ENCODE peak calls at places on chromosomes 16 and 17, in eight cellular contexts. U is mesendoderm, A is neural progenitor cell, F is fibroblast of lung, W is stomach, Z is IMR-90, Y is cardiac muscle cell, O is psoas muscle. T is an unnamed sample. For H3K27me3, the result is how much of the 10 kb centered on the place peaks cover.

GRCh38 chr17:74740641-74741387 is 3.8 kb downstream of the RAB37 start:
- DNase-seq in U (no peak), A (no peak), F (no peak), W (no peak), Z (no peak), Y (no peak), O (no peak), T (no peak)

GRCh38 chr17:38510424-38511125 is 82.3 kb downstream of the ARHGAP23 start:
- DNase-seq in U (peak), A (peak), F (peak), W (peak), Z (no peak), Y (peak), O (no peak), T (no peak)

GRCh38 chr17:28634211-28634865 is 10.6 kb downstream of the BLTP2 start:
- DNase-seq in U (no peak), A (no peak), F (no peak), W (no peak), Z (no peak), Y (no peak), O (no peak), T (no peak)

GRCh38 chr16:58885528-58886170 is 151.5 kb upstream of the GOT2 start:
- DNase-seq in U (no peak), A (no peak), F (no peak), W (no peak), Z (no peak), Y (no peak), O (no peak), T (peak)

GRCh38 chr16:15051387-15051951 is 4.4 kb downstream of the NTAN1 start:
- DNase-seq in U (no peak), A (no peak), F (no peak), W (no peak), Z (no peak), Y (no peak), O (no peak), T (no peak)

GRCh38 chr16:81293909-81294802 is 20.6 kb upstream of the GAN start:
- DNase-seq in U (no peak), A (no peak), F (peak), W (no peak), Z (peak), Y (peak), O (no peak), T (no peak)

GRCh38 chr16:1614226-1615102 is 2.3 kb downstream of the CRAMP1 start:
- DNase-seq in U (peak), A (peak), F (peak), W (peak), Z (peak), Y (peak), O (peak), T (peak)

GRCh38 chr16:67939507-67940435 is 3.1 kb upstream of the PSMB10 start:
- DNase-seq in U (no peak), A (no peak), F (no peak), W (peak), Z (no peak), Y (no peak), O (peak), T (no peak)

GRCh38 chr17:30196504-30196903 is 39.0 kb downstream of the SLC6A4 start:
- DNase-seq in U (no peak), A (no peak), F (no peak), W (no peak), Z (no peak), Y (no peak), O (no peak), T (no peak)

GRCh38 chr16:31421587-31421986 is 6.6 kb downstream of the COX6A2 start:
- DNase-seq in U (no peak), A (no peak), F (no peak), W (no peak), Z (no peak), Y (no peak), O (no peak), T (no peak)

GRCh38 chr17:29663155-29663554 is 40.4 kb upstream of the CORO6 start:
- DNase-seq in U (peak), A (peak), F (peak), W (no peak), Z (peak), Y (peak), O (no peak), T (no peak)

DNA sequence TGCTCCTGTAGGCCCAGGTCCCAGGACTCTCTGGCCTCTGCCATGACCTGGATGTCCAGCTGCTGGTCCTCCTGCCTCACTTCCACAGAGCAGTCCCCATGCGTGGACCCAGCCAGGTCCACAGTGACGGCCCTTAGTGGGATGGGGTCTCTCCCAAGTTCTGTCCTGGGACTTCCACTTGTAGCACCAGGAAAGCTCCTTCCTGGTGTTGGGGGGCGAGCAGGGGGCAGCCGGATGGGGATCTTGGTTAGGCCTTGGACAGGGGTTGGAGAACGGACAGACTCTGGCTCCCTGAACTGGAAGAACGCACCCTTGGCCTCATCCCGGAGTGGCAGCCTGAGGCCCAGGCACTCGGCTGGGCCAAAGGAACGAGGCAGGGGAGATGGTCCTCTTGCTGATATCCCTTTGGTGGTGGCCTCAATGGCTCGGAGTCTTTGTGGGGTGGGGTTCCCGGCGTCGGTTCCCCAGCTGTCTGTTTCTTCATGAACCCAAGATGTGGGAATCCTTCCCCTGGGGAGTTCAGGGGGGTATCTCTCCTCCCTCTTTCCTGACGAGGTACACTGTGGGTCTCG is 7.2 kb downstream of the GAS2L2 start:
- DNase-seq in U (no peak), A (no peak), F (no peak), W (no peak), Z (no peak), Y (no peak), O (no peak), T (no peak)
- H3K27me3 ChIP-seq in U (under half), A (half or more), F (under half), W (under half), Z (half or more), Y (under half), O (under half), T (under half)

GRCh38 chr16:23676924-23677480 is 1.7 kb upstream of the PLK1 start:
- DNase-seq in U (no peak), A (no peak), F (no peak), W (no peak), Z (no peak), Y (no peak), O (no peak), T (peak)

GRCh38 chr16:23682181-23682580 is 3.5 kb downstream of the PLK1 start:
- DNase-seq in U (no peak), A (no peak), F (no peak), W (no peak), Z (peak), Y (peak), O (no peak), T (no peak)

GRCh38 chr16:23679274-23679985 is 741 bp downstream of the PLK1 start:
- DNase-seq in U (peak), A (peak), F (peak), W (no peak), Z (peak), Y (peak), O (no peak), T (peak)

GRCh38 chr16:23678430-23679273 is at the start of gene PLK1:
- DNase-seq in U (peak), A (peak), F (peak), W (peak), Z (peak), Y (peak), O (peak), T (peak)

DNA sequence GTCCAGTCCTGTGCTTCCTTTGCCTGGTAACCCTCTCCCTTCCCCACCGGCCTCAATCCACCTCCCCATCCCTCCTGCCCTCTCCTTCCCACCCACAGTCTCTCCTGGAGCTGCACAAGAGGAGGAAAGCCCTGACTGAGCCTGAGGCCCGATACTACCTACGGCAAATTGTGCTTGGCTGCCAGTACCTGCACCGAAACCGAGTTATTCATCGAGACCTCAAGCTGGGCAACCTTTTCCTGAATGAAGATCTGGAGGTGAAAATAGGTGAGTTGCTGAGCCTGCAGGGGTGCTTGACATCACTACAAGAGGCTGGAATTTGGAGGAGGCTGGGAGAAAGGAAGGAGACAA is 1.3 kb downstream of the PLK1 start:
- DNase-seq in U (peak), A (no peak), F (no peak), W (no peak), Z (no peak), Y (no peak), O (no peak), T (no peak)
- H3K4me3 ChIP-seq in U (peak), A (peak), F (peak), W (no peak), Z (peak), Y (peak), O (no peak), T (peak)

GRCh38 chr17:79811888-79812205 is 15.0 kb upstream of the CBX8 start:
- DNase-seq in U (no peak), A (no peak), F (no peak), W (no peak), Z (no peak), Y (no peak), O (no peak), T (no peak)

GRCh38 chr17:79812969-79813825 is 16.3 kb upstream of the CBX8 start:
- DNase-seq in U (no peak), A (peak), F (no peak), W (no peak), Z (no peak), Y (peak), O (no peak), T (peak)

GRCh38 chr17:79813826-79814623 is 17.1 kb upstream of the CBX8 start:
- DNase-seq in U (no peak), A (peak), F (no peak), W (no peak), Z (no peak), Y (no peak), O (no peak), T (no peak)

GRCh38 chr17:79811036-79811887 is 14.4 kb upstream of the CBX8 start:
- DNase-seq in U (no peak), A (peak), F (no peak), W (no peak), Z (no peak), Y (no peak), O (no peak), T (peak)

DNA sequence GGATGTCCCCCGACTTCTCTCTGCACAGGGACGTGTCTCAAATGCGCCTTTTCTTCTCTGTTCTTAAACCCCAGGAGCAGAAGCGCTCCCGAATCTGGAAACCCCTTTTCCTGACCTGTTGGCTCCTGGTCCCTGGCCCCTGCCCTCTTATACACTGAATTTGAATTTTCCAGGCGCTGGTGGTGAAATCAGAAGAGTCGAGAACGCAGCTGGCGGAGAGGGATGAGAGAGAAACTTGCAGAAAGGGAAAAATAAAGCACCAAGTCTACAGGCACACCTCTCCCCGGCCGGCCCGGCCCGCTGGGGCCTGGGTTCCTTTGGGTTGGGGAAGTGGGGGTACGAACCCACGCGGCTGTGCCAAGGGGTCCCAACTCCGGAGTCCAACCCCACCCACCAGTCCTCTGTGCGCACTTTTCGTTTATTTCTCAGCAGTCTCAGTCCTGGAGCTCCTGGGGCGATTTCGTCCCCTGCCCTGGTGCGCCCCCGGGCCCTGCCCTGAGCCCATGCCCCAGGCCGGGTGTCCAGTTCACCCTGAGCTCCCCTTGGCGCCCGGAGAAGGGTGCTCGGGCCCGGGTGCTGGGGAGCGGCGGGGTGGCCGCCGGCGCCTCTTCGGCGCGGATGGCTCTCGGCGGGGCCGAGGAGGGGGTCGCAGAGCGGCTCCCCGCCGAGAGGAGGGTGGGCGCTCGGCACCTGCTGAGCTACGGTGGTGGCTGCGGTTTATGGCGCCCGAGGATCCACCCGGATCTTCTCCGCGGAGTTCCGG is 15.5 kb upstream of the CBX8 start:
- DNase-seq in U (no peak), A (peak), F (no peak), W (no peak), Z (no peak), Y (no peak), O (no peak), T (no peak)
- H3K27me3 ChIP-seq in U (half or more), A (half or more), F (half or more), W (half or more), Z (half or more), Y (half or more), O (under half), T (half or more)

GRCh38 chr16:55661842-55662479 is 6.2 kb downstream of the SLC6A2 start:
- DNase-seq in U (peak), A (no peak), F (no peak), W (no peak), Z (no peak), Y (no peak), O (no peak), T (peak)

GRCh38 chr16:55663770-55664677 is 8.2 kb downstream of the SLC6A2 start:
- DNase-seq in U (peak), A (no peak), F (no peak), W (no peak), Z (no peak), Y (no peak), O (no peak), T (no peak)

GRCh38 chr16:55660776-55661175 is 5.0 kb downstream of the SLC6A2 start:
- DNase-seq in U (peak), A (peak), F (no peak), W (no peak), Z (no peak), Y (no peak), O (no peak), T (no peak)

GRCh38 chr16:55663225-55663624 is 7.4 kb downstream of the SLC6A2 start:
- DNase-seq in U (no peak), A (no peak), F (no peak), W (no peak), Z (no peak), Y (no peak), O (no peak), T (no peak)

DNA sequence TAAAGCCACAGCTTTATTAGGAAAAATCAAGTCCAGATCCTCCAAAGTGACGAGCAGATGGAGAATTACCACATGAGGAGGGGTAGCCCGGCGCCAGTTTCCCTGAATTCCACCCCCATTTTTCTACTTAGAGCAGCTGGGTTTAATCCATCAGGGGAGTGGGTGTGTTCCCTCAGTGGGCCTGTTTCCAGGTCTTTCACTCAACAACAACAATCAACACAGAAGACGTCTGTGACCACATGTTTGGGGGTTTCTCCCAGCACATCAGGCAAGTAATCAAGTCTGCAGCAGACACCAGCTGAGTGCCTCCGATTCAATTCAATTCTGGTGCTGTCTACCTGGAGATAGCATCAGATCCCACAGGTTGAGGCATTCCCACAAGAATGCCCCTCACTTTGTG is 6.9 kb downstream of the SLC6A2 start:
- DNase-seq in U (peak), A (no peak), F (no peak), W (no peak), Z (no peak), Y (no peak), O (no peak), T (no peak)
- H3K4me3 ChIP-seq in U (no peak), A (no peak), F (no peak), W (no peak), Z (no peak), Y (no peak), O (no peak), T (no peak)

DNA sequence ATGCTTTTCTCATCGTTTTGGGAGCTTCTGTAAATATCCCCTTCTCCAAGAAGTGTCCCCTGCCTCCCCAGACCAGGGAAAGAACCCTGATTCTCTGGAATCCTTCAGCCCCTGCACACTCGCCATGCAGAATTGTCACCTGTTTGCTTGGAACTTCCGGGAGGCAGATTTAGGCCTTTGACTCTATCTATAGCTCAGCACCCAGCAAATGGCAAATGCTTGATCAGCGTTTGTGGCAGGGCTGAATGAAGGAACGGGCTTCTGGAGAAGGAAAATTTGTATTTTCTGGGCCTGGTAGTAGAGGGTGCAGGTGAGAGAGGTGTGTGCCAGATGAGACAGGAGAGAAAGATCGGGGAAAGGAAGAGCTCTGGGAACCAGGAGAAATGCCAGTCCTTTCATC is 18.3 kb upstream of the CACNG4 start:
- DNase-seq in U (no peak), A (no peak), F (no peak), W (no peak), Z (no peak), Y (no peak), O (no peak), T (no peak)
- H3K27me3 ChIP-seq in U (under half), A (under half), F (under half), W (under half), Z (under half), Y (under half), O (under half), T (under half)

GRCh38 chr16:72291121-72291520 is 119.2 kb upstream of the PMFBP1 start:
- DNase-seq in U (peak), A (no peak), F (peak), W (no peak), Z (no peak), Y (peak), O (no peak), T (no peak)
- H3K4me3 ChIP-seq in U (no peak), A (no peak), F (no peak), W (no peak), Z (no peak), Y (no peak), O (no peak), T (no peak)

GRCh38 chr16:56629531-56629930 is 2.9 kb upstream of the MT1M start:
- DNase-seq in U (no peak), A (no peak), F (no peak), W (no peak), Z (no peak), Y (no peak), O (no peak), T (no peak)
- H3K27me3 ChIP-seq in U (half or more), A (half or more), F (under half), W (under half), Z (under half), Y (half or more), O (under half), T (under half)

DNA sequence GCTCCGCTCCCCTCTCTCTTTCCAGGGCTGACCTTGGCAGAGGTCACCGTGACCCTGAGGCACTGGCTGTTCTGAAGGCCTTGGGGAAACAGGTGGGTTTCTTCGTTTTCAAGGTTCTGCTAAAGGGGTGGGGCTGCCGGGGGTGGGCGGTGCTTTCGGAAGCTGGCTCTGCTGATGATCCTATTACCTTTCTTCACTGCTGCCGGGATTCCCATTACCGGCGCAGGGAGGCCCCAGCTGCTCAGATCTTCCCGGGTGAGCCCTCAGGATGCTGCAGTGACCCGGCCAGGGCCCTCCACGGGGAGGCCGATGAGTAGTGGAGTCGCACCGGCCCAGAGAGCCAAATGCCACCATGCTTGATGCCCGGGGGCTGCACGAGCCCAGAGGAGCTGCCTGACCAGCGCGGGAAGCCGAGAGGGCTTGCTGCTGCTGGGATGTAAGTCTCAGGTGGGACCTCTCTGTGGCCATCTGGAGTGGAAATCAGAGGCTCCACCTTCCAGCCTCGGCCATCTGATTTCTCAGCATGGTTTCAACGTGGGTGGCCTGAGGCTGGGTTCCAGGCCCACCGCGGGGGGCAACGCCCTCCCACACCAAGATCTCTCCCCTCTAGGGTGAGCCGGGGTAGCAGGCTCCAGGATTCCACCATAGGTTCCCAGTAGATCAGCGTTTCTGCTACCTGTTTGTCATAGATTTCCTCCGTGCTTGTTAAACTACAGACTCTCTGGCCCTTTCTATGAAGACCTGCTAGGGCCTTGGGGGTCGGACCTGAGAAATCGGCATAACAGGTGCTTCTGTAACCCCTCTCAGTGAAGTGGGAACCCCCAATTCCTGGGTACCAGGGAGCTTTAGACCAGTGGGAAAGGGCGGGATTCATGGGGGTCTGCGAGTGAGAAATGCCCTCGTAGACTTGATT is 21.6 kb upstream of the ADCY7 start:
- DNase-seq in U (peak), A (peak), F (no peak), W (no peak), Z (no peak), Y (no peak), O (no peak), T (no peak)
- H3K4me3 ChIP-seq in U (no peak), A (peak), F (no peak), W (peak), Z (no peak), Y (no peak), O (peak), T (no peak)

GRCh38 chr17:79792371-79792871 is 4.5 kb downstream of the CBX8 start:
- DNase-seq in U (peak), A (no peak), F (no peak), W (no peak), Z (no peak), Y (no peak), O (no peak), T (no peak)
- H3K27me3 ChIP-seq in U (half or more), A (half or more), F (under half), W (half or more), Z (under half), Y (half or more), O (under half), T (under half)

GRCh38 chr17:17572010-17572785 is 19.3 kb downstream of the PEMT start:
- DNase-seq in U (no peak), A (no peak), F (no peak), W (no peak), Z (no peak), Y (no peak), O (no peak), T (no peak)

GRCh38 chr17:17570207-17570797 is 21.2 kb downstream of the PEMT start:
- DNase-seq in U (peak), A (peak), F (peak), W (peak), Z (peak), Y (peak), O (peak), T (peak)

GRCh38 chr17:17568772-17569195 is 22.7 kb downstream of the PEMT start:
- DNase-seq in U (peak), A (peak), F (peak), W (peak), Z (peak), Y (peak), O (peak), T (peak)

GRCh38 chr17:17569691-17570090 is 21.8 kb downstream of the PEMT start:
- DNase-seq in U (no peak), A (no peak), F (no peak), W (no peak), Z (no peak), Y (no peak), O (no peak), T (no peak)

GRCh38 chr17:17570798-17571716 is 20.5 kb downstream of the PEMT start:
- DNase-seq in U (no peak), A (no peak), F (no peak), W (peak), Z (no peak), Y (no peak), O (no peak), T (no peak)
- H3K4me3 ChIP-seq in U (no peak), A (no peak), F (no peak), W (no peak), Z (no peak), Y (no peak), O (no peak), T (no peak)

T was measured in MG63.